ENCODE peak calls at places on chromosomes 13 and 19, in eight cellular contexts. L is stimulated activated CD4-positive, alpha-beta T cell treated with anti-CD3 and anti-CD28 coated beads, Interleukin-4, amount 100 ng/mL, for 24 hours; H is colonic mucosa; C is activated CD8-positive, alpha-beta memory T cell treated with anti-CD3 and anti-CD28 coated beads, Interleukin-2, amount 50 U/mL, for 4 hours; T is T-helper 22 cell; W is HCT116; P is stimulated activated naive CD4-positive, alpha-beta T cell treated with Interleukin-2 at 50 U/mL for 16 hours; V is stimulated activated CD8-positive, alpha-beta memory T cell treated with anti-CD3 and anti-CD28 coated beads, Interleukin-4, amount 100 ng/mL, for 1 hour. Y is an unnamed sample.

GRCh38 chr13:24680258-24680920 is at the start of gene ATP12A:
- DNase-seq in L (peak), H (peak), C (peak), T (peak), W (no peak), P (peak), V (no peak), Y (no peak)

GRCh38 chr19:48714759-48715261 is 4.7 kb downstream of the MAMSTR start:
- DNase-seq in L (no peak), H (peak), C (no peak), T (no peak), W (no peak), P (no peak), V (no peak), Y (peak)

GRCh38 chr13:79966039-79966438 is 374.9 kb downstream of the SPRY2 start:
- DNase-seq in L (no peak), H (no peak), C (no peak), T (no peak), W (no peak), P (no peak), V (no peak), Y (no peak)

GRCh38 chr13:114313061-114313860 is 1.0 kb upstream of the CHAMP1 start:
- DNase-seq in L (peak), H (no peak), C (no peak), T (no peak), W (no peak), P (peak), V (no peak), Y (no peak)

GRCh38 chr13:44806841-44807240 is 182.4 kb downstream of the NUFIP1 start:
- DNase-seq in L (no peak), H (no peak), C (no peak), T (no peak), W (no peak), P (no peak), V (no peak), Y (no peak)

GRCh38 chr19:16301999-16302694 is 22.5 kb upstream of the KLF2 start:
- DNase-seq in L (no peak), H (no peak), C (no peak), T (no peak), W (peak), P (no peak), V (no peak), Y (no peak)

GRCh38 chr19:3243851-3244700 is 19.6 kb downstream of the CELF5 start:
- DNase-seq in L (peak), H (peak), C (peak), T (no peak), W (peak), P (peak), V (no peak), Y (peak)

GRCh38 chr19:10184636-10185035 is 10.1 kb downstream of the DNMT1 start:
- DNase-seq in L (no peak), H (no peak), C (no peak), T (no peak), W (no peak), P (no peak), V (no peak), Y (no peak)

GRCh38 chr13:70188567-70188966 is 80.3 kb upstream of the KLHL1 start:
- DNase-seq in L (no peak), H (no peak), C (no peak), T (no peak), W (no peak), P (no peak), V (no peak), Y (no peak)

GRCh38 chr13:97544041-97544765 is 110.2 kb downstream of the RAP2A start:
- DNase-seq in L (no peak), H (no peak), C (no peak), T (no peak), W (no peak), P (no peak), V (no peak), Y (no peak)

GRCh38 chr19:9934132-9934950 is 2.0 kb downstream of the OLFM2 start:
- DNase-seq in L (peak), H (peak), C (peak), T (peak), W (peak), P (peak), V (peak), Y (peak)

GRCh38 chr19:2680808-2681207 is 21.7 kb downstream of the GNG7 start:
- DNase-seq in L (no peak), H (no peak), C (no peak), T (no peak), W (no peak), P (no peak), V (no peak), Y (no peak)

GRCh38 chr13:110284809-110285519 is 22.0 kb downstream of the COL4A1 start:
- DNase-seq in L (no peak), H (no peak), C (no peak), T (no peak), W (no peak), P (no peak), V (no peak), Y (no peak)

Y was measured in small intestine.